ENCODE peak calls at places on chromosomes 13 and 19, in seven cellular contexts. E is IMR-90, R is H9, C is neuronal stem cell, X is mesenchymal stem cell, F is mesendoderm, V is H1. N is an unnamed sample.

GRCh38 chr13:51331354-51331861 is 8.1 kb upstream of the SERPINE3 start:
- DNase-seq in F (no peak), V (peak), R (no peak), X (no peak), E (no peak), C (no peak), N (no peak)

GRCh38 chr19:42942187-42942789 is 5.3 kb upstream of the PSG7 start:
- DNase-seq in E (peak), F (no peak), R (no peak), V (no peak), X (no peak), C (no peak), N (peak)

GRCh38 chr19:38049105-38049649 is 142.2 kb downstream of the SIPA1L3 start:
- DNase-seq in X (peak), E (no peak), C (no peak), R (no peak), F (no peak), V (no peak), N (no peak)

GRCh38 chr19:17473041-17473440 is 2.7 kb downstream of the SLC27A1 start:
- DNase-seq in F (no peak), C (no peak), E (peak), X (peak), V (no peak), R (no peak), N (peak)

GRCh38 chr19:46081928-46082727 is 41.3 kb upstream of the IGFL4 start:
- DNase-seq in X (peak), R (peak), E (peak), C (peak), V (no peak), F (peak), N (peak)

GRCh38 chr19:10499550-10500246 is 3.5 kb downstream of the KEAP1 start:
- DNase-seq in V (peak), R (peak), C (no peak), E (no peak), X (no peak), F (no peak), N (no peak)

GRCh38 chr13:106755542-106755941 is 187.6 kb upstream of the ARGLU1 start:
- DNase-seq in V (no peak), F (no peak), R (no peak), X (no peak), E (no peak), C (no peak), N (no peak)

GRCh38 chr13:21005193-21005592 is 56.2 kb downstream of the LATS2 start:
- DNase-seq in C (no peak), X (no peak), R (no peak), V (no peak), E (no peak), F (no peak), N (no peak)

GRCh38 chr19:45115809-45116615 is 23.0 kb downstream of the PPP1R37 start:
- DNase-seq in X (no peak), C (no peak), V (no peak), E (no peak), R (no peak), F (no peak), N (no peak)

GRCh38 chr19:18659281-18660050 is 22.6 kb downstream of the KLHL26 start:
- DNase-seq in C (no peak), E (no peak), F (no peak), V (no peak), X (peak), R (no peak), N (peak)

GRCh38 chr19:30029721-30030510 is 87.9 kb downstream of the URI1 start:
- DNase-seq in R (no peak), C (no peak), E (peak), F (no peak), V (no peak), X (no peak), N (peak)

GRCh38 chr19:35266904-35267817 is 1.6 kb upstream of the USF2 start:
- DNase-seq in E (peak), R (peak), V (peak), C (no peak), F (peak), X (peak), N (peak)

GRCh38 chr19:5654931-5655330 is 25.4 kb downstream of the MICOS13 start:
- DNase-seq in F (no peak), V (no peak), E (no peak), X (no peak), C (no peak), R (no peak), N (no peak)

GRCh38 chr19:39315933-39316332 is 4.7 kb downstream of the LRFN1 start:
- DNase-seq in R (no peak), F (no peak), V (no peak), C (no peak), X (no peak), E (no peak), N (no peak)

GRCh38 chr19:33214621-33215020 is 11.0 kb downstream of the SLC7A10 start:
- DNase-seq in C (no peak), R (peak), X (peak), V (no peak), E (peak), F (peak), N (peak)

GRCh38 chr19:50005428-50005827 is 19.7 kb downstream of the VRK3 start:
- DNase-seq in R (no peak), E (no peak), F (no peak), C (no peak), X (no peak), V (no peak), N (no peak)

GRCh38 chr13:73187106-73187505 is 128.3 kb downstream of the KLF5 start:
- DNase-seq in X (no peak), F (no peak), R (no peak), E (no peak), V (no peak), C (no peak), N (no peak)

GRCh38 chr13:73189365-73189764 is 130.6 kb downstream of the KLF5 start:
- DNase-seq in V (no peak), C (no peak), R (no peak), E (no peak), X (no peak), F (peak), N (peak)

GRCh38 chr13:73190477-73190876 is 131.7 kb downstream of the KLF5 start:
- DNase-seq in V (no peak), X (no peak), E (no peak), F (no peak), C (no peak), R (no peak), N (no peak)

GRCh38 chr13:73193541-73193940 is 134.7 kb downstream of the KLF5 start:
- DNase-seq in E (no peak), X (no peak), R (no peak), V (no peak), F (no peak), C (no peak), N (no peak)

DNA sequence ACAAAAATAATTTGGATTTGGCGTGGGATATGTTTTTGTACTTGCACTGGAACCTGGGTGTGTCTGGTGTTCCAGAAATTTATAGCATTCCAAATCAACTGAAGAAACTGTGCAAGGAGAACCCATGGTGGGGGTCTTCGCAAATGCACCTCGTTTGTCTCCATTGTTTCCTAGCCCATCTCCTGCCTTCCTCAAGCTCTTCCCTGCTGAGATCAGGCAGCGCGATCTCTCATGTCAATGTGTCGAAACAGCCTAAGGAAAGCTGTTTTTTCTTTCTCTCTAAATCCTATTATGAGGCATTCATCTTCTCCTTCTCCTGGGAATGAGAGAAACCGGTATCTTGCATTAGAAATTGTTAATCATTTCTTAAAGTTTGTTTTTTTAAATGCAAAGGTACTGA is 131.0 kb downstream of the KLF5 start:
- DNase-seq in E (no peak), V (no peak), F (peak), C (no peak), X (no peak), R (no peak), N (no peak)
- H3K23ac ChIP-seq in E (no peak), V (no peak), F (no peak), C (no peak), X (no peak), R (no peak), N (no peak)

GRCh38 chr19:14503285-14503684 is 7.4 kb upstream of the GIPC1 start:
- DNase-seq in F (no peak), R (no peak), E (no peak), C (no peak), X (no peak), V (no peak), N (no peak)
- H2BK120ac ChIP-seq in F (no peak), R (no peak), E (no peak), C (no peak), X (no peak), V (no peak), N (no peak)

GRCh38 chr13:32746474-32746873 is 160.2 kb downstream of the PDS5B start:
- DNase-seq in F (no peak), V (no peak), X (peak), E (no peak), C (no peak), R (no peak), N (peak)
- H3K23ac ChIP-seq in F (no peak), V (no peak), X (no peak), E (peak), C (no peak), R (no peak), N (no peak)

DNA sequence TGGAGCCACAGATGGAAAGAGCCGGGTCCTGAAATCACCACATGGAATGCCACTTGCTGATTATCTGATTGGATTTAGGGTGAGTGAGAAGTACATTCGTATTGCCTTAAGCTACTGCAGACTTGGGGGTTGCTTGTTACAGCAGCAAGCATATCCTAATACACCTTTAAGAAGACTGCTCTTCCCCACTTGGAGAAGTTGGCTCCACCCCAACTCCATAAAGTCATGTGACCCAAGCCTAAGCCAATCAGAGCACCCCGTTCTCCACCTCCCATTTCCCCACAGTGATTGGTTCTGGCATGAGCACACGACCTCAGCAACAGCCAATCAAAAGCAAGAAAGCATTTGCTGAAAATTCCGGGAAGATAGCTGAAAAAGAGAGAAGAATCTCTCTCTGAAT is 23.1 kb downstream of the CACNA1A start:
- DNase-seq in F (peak), R (no peak), E (no peak), V (no peak), X (no peak), C (no peak), N (no peak)
- H2BK120ac ChIP-seq in F (no peak), R (no peak), E (no peak), V (no peak), X (no peak), C (no peak), N (no peak)